ENCODE peak calls at places on chromosomes 4 and X, in ten cellular contexts. A, G, D, M, H, Y, Z, V, I and W are unnamed samples.

GRCh38 chr4:30821891-30822612 is 101.9 kb downstream of the PCDH7 start:
- DNase-seq in A (no peak), G (peak; percentile 72), D (peak; percentile 95), M (peak; percentile 40), H (no peak), Y (no peak), Z (no peak), V (no peak), I (no peak), W (no peak)

GRCh38 chr4:170025523-170026252 is 507 bp downstream of the MFAP3L start:
- DNase-seq in A (peak; percentile 9), G (no peak), D (no peak), M (no peak), H (no peak), Y (no peak), Z (peak; percentile 61), V (peak; percentile 11), I (peak; percentile 27), W (no peak)

GRCh38 chr4:174828845-174829701 is at the start of gene GLRA3:
- DNase-seq in A (peak; percentile 5), G (no peak), D (peak; percentile 27), M (peak; percentile 58), H (no peak), Y (no peak), Z (no peak), V (peak; percentile 15), I (peak; percentile 11), W (no peak)

GRCh38 chr4:1578301-1578781 is 105.8 kb downstream of the FAM53A start:
- DNase-seq in A (no peak), G (no peak), D (no peak), M (no peak), H (no peak), Y (no peak), Z (peak; percentile 49), V (no peak), I (peak; percentile 19), W (no peak)

GRCh38 chrX:114500622-114501021 is 83.3 kb upstream of the HTR2C start:
- DNase-seq in A (no peak), G (no peak), D (no peak), M (no peak), H (no peak), Y (no peak), Z (no peak), V (no peak), I (no peak), W (no peak)

GRCh38 chrX:153903238-153903980 is 1.1 kb upstream of the AVPR2 start:
- DNase-seq in A (peak; percentile 5), G (no peak), D (no peak), M (no peak), H (peak; percentile 53), Y (no peak), Z (no peak), V (no peak), I (peak; percentile 46), W (no peak)

GRCh38 chr4:84258905-84259830 is 239.9 kb downstream of the NKX6-1 start:
- DNase-seq in A (no peak), G (peak; percentile 32), D (peak; percentile 14), M (no peak), H (peak; percentile 9), Y (no peak), Z (peak; percentile 30), V (no peak), I (no peak), W (no peak)

GRCh38 chr4:123616970-123617392 is 220.4 kb downstream of the SPRY1 start:
- DNase-seq in A (peak; percentile 59), G (no peak), D (no peak), M (no peak), H (peak; percentile 80), Y (no peak), Z (peak; percentile 58), V (peak; percentile 46), I (peak; percentile 31), W (peak; percentile 15)

GRCh38 chr4:144633215-144633614 is 12.7 kb upstream of the HHIP start:
- DNase-seq in A (no peak), G (no peak), D (no peak), M (no peak), H (no peak), Y (no peak), Z (no peak), V (no peak), I (no peak), W (no peak)

GRCh38 chrX:136115124-136115908 is 32.0 kb upstream of the FHL1 start:
- DNase-seq in A (no peak), G (peak; percentile 16), D (peak; percentile 20), M (peak; percentile 0), H (no peak), Y (no peak), Z (no peak), V (no peak), I (no peak), W (no peak)

GRCh38 chr4:185398618-185399017 is 2.0 kb downstream of the ANKRD37 start:
- DNase-seq in A (no peak), G (no peak), D (no peak), M (no peak), H (no peak), Y (no peak), Z (no peak), V (no peak), I (no peak), W (no peak)

GRCh38 chr4:184838249-184839074 is 12.7 kb upstream of the ACSL1 start:
- DNase-seq in A (no peak), G (peak; percentile 34), D (no peak), M (no peak), H (no peak), Y (no peak), Z (no peak), V (no peak), I (no peak), W (no peak)

GRCh38 chrX:109485470-109486340 is 3.8 kb upstream of the GUCY2F start:
- DNase-seq in A (peak; percentile 78), G (peak; percentile 66), D (peak; percentile 33), M (peak; percentile 27), H (peak; percentile 78), Y (peak; percentile 10), Z (peak; percentile 63), V (peak; percentile 63), I (no peak), W (peak; percentile 10)

GRCh38 chr4:2742081-2742822 is 13.9 kb downstream of the TNIP2 start:
- DNase-seq in A (no peak), G (no peak), D (no peak), M (no peak), H (no peak), Y (no peak), Z (no peak), V (no peak), I (no peak), W (no peak)

GRCh38 chr4:151012836-151013235 is 2.2 kb downstream of the LRBA start:
- DNase-seq in A (no peak), G (no peak), D (no peak), M (peak; percentile 9), H (no peak), Y (no peak), Z (no peak), V (peak; percentile 51), I (no peak), W (no peak)
- H3K27ac ChIP-seq in A (no peak overlapping the region), G (no peak overlapping the region), D (no peak overlapping the region), M (no peak overlapping the region), H (no peak overlapping the region), Y (peak overlapping the region; percentile 98), Z (no peak overlapping the region), V (peak overlapping the region; percentile 5), I (no peak overlapping the region), W (no peak overlapping the region)

DNA sequence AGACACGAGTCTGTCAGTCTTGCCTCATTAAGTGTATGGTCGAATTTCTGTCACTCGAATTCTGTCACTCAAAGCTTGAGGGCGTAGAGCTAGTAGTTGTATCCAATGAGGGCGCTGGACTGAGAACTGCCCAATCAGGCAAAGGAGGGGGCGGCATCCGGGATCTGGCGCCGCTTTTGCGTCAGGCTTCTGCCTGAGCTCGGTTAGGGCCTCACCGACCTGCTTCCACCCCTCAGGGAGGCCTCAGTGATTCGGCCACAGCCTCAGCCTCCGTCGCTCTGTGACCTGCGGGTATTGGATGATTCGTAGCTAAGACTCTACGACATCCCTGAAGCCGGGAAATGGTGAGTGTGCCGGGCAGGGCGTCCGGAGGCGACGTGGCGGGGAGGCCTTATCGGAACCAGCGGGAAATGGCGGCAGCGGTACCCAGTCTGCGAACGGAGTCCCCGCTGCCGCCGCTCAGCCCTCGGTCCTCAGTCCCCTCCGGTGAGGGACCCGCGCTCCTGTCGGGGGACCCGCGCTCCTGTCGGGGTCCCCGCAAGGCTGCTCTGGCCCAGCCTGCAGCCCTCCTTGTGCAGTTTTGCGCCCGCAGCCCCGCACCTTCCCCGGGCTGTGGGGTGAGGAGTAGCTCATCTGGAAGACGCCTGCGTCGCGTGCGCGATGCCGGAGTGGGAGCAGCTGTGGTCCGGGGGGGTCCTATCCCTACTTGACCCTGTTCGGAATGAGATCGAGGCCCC is 88.3 kb downstream of the ZNF718 start:
- DNase-seq in A (peak; percentile 40), G (peak; percentile 71), D (peak; percentile 88), M (peak; percentile 76), H (no peak), Y (no peak), Z (peak; percentile 74), V (peak; percentile 22), I (peak; percentile 77), W (peak; percentile 40)
- H3K27ac ChIP-seq in A (no peak overlapping the region), G (no peak overlapping the region), D (peak overlapping the region; percentile 65), M (peak overlapping the region; percentile 27), H (no peak overlapping the region), Y (peak overlapping the region; percentile 75), Z (peak overlapping the region; percentile 55), V (peak overlapping the region; percentile 75), I (peak overlapping the region; percentile 65), W (peak overlapping the region; percentile 88)

DNA sequence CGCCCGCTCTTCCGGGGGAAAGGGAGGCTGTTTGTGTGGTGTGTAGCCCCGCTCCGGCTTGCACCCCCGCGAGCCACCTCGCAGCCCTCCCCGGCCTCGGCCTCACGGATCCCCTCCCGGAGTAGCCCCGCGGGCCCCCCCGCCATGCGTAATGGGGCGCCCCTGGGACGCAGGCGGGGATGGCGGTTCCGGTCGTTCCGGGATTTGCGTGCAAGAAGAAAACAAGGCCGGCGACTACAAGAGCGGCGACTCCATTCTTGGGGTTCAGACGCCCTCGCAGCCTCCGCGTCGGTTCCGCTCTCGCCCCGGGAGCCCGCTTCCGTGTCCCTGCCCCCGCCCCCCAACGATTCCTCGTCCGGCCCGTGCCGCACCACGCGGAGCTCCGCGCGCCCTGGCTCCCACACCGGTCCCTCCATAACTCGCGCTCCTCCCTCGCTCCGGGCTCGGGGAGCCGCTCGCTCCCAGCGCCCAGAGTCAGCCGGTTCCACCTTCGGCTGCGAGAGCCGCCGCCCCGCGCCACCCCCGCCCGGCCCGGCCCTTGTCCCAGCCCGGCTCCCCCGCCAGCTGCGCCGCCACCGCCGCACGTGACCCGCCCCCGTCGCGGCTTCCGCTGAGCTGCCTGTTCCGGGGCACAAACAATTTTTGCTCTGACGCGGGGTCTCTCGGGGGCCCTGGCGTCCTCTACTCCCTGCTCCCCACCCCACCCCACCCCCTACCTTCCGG is 78.7 kb upstream of the BCOR start:
- DNase-seq in A (no peak), G (no peak), D (no peak), M (no peak), H (peak; percentile 61), Y (peak; percentile 10), Z (peak; percentile 89), V (peak; percentile 78), I (peak; percentile 80), W (peak; percentile 84)
- H3K27ac ChIP-seq in A (peak overlapping the region; percentile 98), G (peak overlapping the region; percentile 10), D (peak overlapping the region; percentile 47), M (peak overlapping the region; percentile 88), H (peak overlapping the region; percentile 99), Y (peak overlapping the region; percentile 92), Z (peak overlapping the region; percentile 86), V (peak overlapping the region; percentile 99), I (peak overlapping the region; percentile 98), W (peak overlapping the region; percentile 89)

DNA sequence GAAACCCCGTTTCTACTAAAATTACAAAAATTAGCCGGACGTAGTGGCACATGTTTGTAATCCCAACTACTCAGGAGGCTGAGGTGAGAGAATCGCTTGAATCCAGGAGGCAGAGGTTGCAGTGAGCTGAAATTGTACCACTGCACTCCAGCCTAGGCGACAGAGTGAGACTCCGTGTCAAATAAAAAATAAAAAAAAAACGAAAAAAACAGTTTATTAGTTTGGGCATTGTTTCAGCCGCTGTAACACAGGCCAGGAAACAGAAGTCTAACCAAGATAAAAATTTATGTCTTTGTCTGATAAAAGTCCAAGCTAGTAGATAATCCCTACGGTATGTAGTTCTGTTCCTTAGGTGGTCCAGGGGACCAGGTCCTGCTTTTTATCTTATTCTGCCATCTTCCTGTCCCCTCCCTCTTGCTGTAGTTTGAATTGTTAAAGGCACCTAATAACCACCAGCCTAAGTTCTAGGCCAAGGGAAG is 21.4 kb downstream of the USO1 start:
- DNase-seq in A (no peak), G (no peak), D (no peak), M (no peak), H (no peak), Y (no peak), Z (no peak), V (no peak), I (no peak), W (no peak)
- H3K27ac ChIP-seq in A (no peak overlapping the region), G (no peak overlapping the region), D (no peak overlapping the region), M (no peak overlapping the region), H (no peak overlapping the region), Y (peak overlapping the region; percentile 36), Z (peak overlapping the region; percentile 78), V (no peak overlapping the region), I (peak overlapping the region; percentile 53), W (peak overlapping the region; percentile 6)